ENCODE peak calls at places on chromosomes 5 and 9, in nine cellular contexts. S, G, A, P, L, Q, F, X and W are unnamed samples. For H3K4me1, the result is how much of the 10 kb centered on the place peaks cover.

GRCh38 chr5:163705983-163706771 is 200.8 kb downstream of the MAT2B start:
- DNase-seq in S (no peak), G (no peak), A (no peak), P (no peak), L (no peak), Q (no peak), F (no peak), X (no peak), W (no peak)

GRCh38 chr9:130237071-130237470 is 28.5 kb upstream of the HMCN2 start:
- DNase-seq in S (no peak), G (no peak), A (no peak), P (no peak), L (no peak), Q (no peak), F (no peak), X (no peak), W (no peak)

GRCh38 chr9:91126761-91127420 is 234.8 kb downstream of the AUH start:
- DNase-seq in S (no peak), G (no peak), A (no peak), P (no peak), L (no peak), Q (no peak), F (no peak), X (no peak), W (no peak)

GRCh38 chr5:112960316-112960715 is 16.3 kb upstream of the DCP2 start:
- DNase-seq in S (no peak), G (no peak), A (no peak), P (no peak), L (no peak), Q (no peak), F (no peak), X (no peak), W (no peak)

GRCh38 chr5:16057277-16057676 is 122.3 kb downstream of the MARCHF11 start:
- DNase-seq in S (no peak), G (no peak), A (no peak), P (no peak), L (no peak), Q (no peak), F (no peak), X (no peak), W (no peak)

GRCh38 chr5:149959406-149960236 is 937 bp upstream of the SLC26A2 start:
- DNase-seq in S (peak), G (peak), A (no peak), P (peak), L (no peak), Q (no peak), F (no peak), X (no peak), W (no peak)

GRCh38 chr5:122153230-122153629 is 23.9 kb downstream of the ZNF474 start:
- DNase-seq in S (no peak), G (no peak), A (no peak), P (no peak), L (no peak), Q (no peak), F (no peak), X (no peak), W (no peak)

GRCh38 chr5:148760945-148761638 is 65.3 kb upstream of the ADRB2 start:
- DNase-seq in S (no peak), G (no peak), A (no peak), P (peak), L (no peak), Q (no peak), F (no peak), X (no peak), W (no peak)

GRCh38 chr9:107539427-107540154 is 50.0 kb upstream of the KLF4 start:
- DNase-seq in S (no peak), G (no peak), A (no peak), P (no peak), L (no peak), Q (no peak), F (no peak), X (no peak), W (no peak)

GRCh38 chr9:70917277-70917676 is 204.1 kb downstream of the TRPM3 start:
- DNase-seq in S (no peak), G (no peak), A (no peak), P (no peak), L (no peak), Q (no peak), F (no peak), X (no peak), W (no peak)

GRCh38 chr5:111863801-111864200 is 106.8 kb upstream of the NREP start:
- DNase-seq in S (no peak), G (no peak), A (no peak), P (no peak), L (no peak), Q (no peak), F (no peak), X (no peak), W (no peak)

GRCh38 chr5:50759526-50760280 is 93.3 kb downstream of the PARP8 start:
- DNase-seq in S (no peak), G (no peak), A (no peak), P (no peak), L (no peak), Q (no peak), F (no peak), X (no peak), W (no peak)

GRCh38 chr5:57538341-57538955 is 55.8 kb upstream of the ACTBL2 start:
- DNase-seq in S (no peak), G (no peak), A (no peak), P (no peak), L (no peak), Q (no peak), F (no peak), X (no peak), W (no peak)

GRCh38 chr9:120393386-120394057 is 186.4 kb downstream of the CDK5RAP2 start:
- DNase-seq in S (no peak), G (no peak), A (no peak), P (no peak), L (no peak), Q (no peak), F (no peak), X (no peak), W (no peak)

GRCh38 chr9:107447834-107448233 is 41.7 kb downstream of the KLF4 start:
- DNase-seq in S (no peak), G (no peak), A (no peak), P (no peak), L (no peak), Q (no peak), F (no peak), X (no peak), W (no peak)

GRCh38 chr5:58056546-58056945 is 403.3 kb downstream of the PLK2 start:
- DNase-seq in S (no peak), G (no peak), A (no peak), P (no peak), L (no peak), Q (no peak), F (no peak), X (no peak), W (no peak)

GRCh38 chr5:93294184-93294583 is 286.8 kb downstream of the NR2F1-AS1 start:
- DNase-seq in S (no peak), G (no peak), A (no peak), P (no peak), L (no peak), Q (no peak), F (no peak), X (no peak), W (no peak)

GRCh38 chr5:131441184-131441583 is 177.3 kb downstream of the CDC42SE2 start:
- DNase-seq in S (no peak), G (no peak), A (no peak), P (no peak), L (no peak), Q (no peak), F (no peak), X (no peak), W (no peak)

GRCh38 chr5:143964919-143965318 is 153.0 kb downstream of the HMHB1 start:
- DNase-seq in S (no peak), G (no peak), A (no peak), P (no peak), L (no peak), Q (no peak), F (no peak), X (no peak), W (no peak)

GRCh38 chr9:114373960-114374730 is 13.6 kb downstream of the AKNA start:
- DNase-seq in S (no peak), G (no peak), A (no peak), P (no peak), L (no peak), Q (no peak), F (no peak), X (no peak), W (peak)

GRCh38 chr5:157870837-157871834 is 12.2 kb upstream of the CLINT1 start:
- DNase-seq in S (no peak), G (no peak), A (no peak), P (no peak), L (no peak), Q (no peak), F (no peak), X (no peak), W (no peak)

GRCh38 chr9:88533951-88534455 is 975 bp upstream of the NXNL2 start:
- DNase-seq in S (no peak), G (peak), A (no peak), P (no peak), L (no peak), Q (peak), F (peak), X (peak), W (peak)

GRCh38 chr5:160083501-160083900 is 35.7 kb downstream of the PWWP2A start:
- DNase-seq in S (no peak), G (no peak), A (no peak), P (no peak), L (no peak), Q (no peak), F (no peak), X (no peak), W (no peak)

GRCh38 chr9:78005231-78006002 is 26.2 kb downstream of the GNAQ start:
- DNase-seq in S (no peak), G (no peak), A (no peak), P (no peak), L (no peak), Q (no peak), F (no peak), X (no peak), W (no peak)

GRCh38 chr9:112866662-112867274 is 23.9 kb downstream of the SLC46A2 start:
- DNase-seq in S (no peak), G (no peak), A (no peak), P (no peak), L (no peak), Q (no peak), F (no peak), X (no peak), W (no peak)

GRCh38 chr5:71011194-71011792 is 13.8 kb downstream of the NAIP start:
- DNase-seq in S (no peak), G (no peak), A (no peak), P (no peak), L (no peak), Q (no peak), F (no peak), X (no peak), W (peak)

GRCh38 chr9:98031935-98032334 is 24.6 kb upstream of the NANS start:
- DNase-seq in S (no peak), G (no peak), A (no peak), P (no peak), L (no peak), Q (no peak), F (no peak), X (no peak), W (no peak)

GRCh38 chr5:112329429-112330090 is 89.5 kb downstream of the EPB41L4A start:
- DNase-seq in S (no peak), G (no peak), A (peak), P (peak), L (no peak), Q (no peak), F (no peak), X (no peak), W (no peak)

GRCh38 chr5:79133657-79134451 is 22.2 kb downstream of the BHMT start:
- DNase-seq in S (peak), G (peak), A (peak), P (peak), L (no peak), Q (peak), F (peak), X (peak), W (no peak)

GRCh38 chr5:42993516-42994284 is 46.4 kb downstream of the ANXA2R start:
- DNase-seq in S (peak), G (peak), A (no peak), P (no peak), L (peak), Q (no peak), F (no peak), X (no peak), W (peak)

GRCh38 chr9:127176631-127177030 is 54.2 kb upstream of the ANGPTL2 start:
- DNase-seq in S (no peak), G (no peak), A (no peak), P (no peak), L (no peak), Q (peak), F (no peak), X (no peak), W (no peak)

GRCh38 chr5:158108177-158108576 is 249.2 kb upstream of the CLINT1 start:
- DNase-seq in S (no peak), G (no peak), A (no peak), P (no peak), L (no peak), Q (no peak), F (no peak), X (no peak), W (no peak)

GRCh38 chr5:3103241-3103855 is 351.9 kb upstream of the IRX2 start:
- DNase-seq in S (no peak), G (no peak), A (no peak), P (no peak), L (no peak), Q (no peak), F (no peak), X (no peak), W (peak)

GRCh38 chr9:134178781-134179551 is 14.6 kb upstream of the RNU6ATAC start:
- DNase-seq in S (no peak), G (peak), A (no peak), P (no peak), L (no peak), Q (peak), F (no peak), X (peak), W (peak)

GRCh38 chr5:128498844-128499455 is 39.1 kb downstream of the FBN2 start:
- DNase-seq in S (no peak), G (peak), A (peak), P (no peak), L (no peak), Q (no peak), F (no peak), X (no peak), W (no peak)

GRCh38 chr5:62111428-62111827 is 194.6 kb upstream of the KIF2A start:
- DNase-seq in S (no peak), G (no peak), A (no peak), P (no peak), L (no peak), Q (no peak), F (no peak), X (no peak), W (no peak)

DNA sequence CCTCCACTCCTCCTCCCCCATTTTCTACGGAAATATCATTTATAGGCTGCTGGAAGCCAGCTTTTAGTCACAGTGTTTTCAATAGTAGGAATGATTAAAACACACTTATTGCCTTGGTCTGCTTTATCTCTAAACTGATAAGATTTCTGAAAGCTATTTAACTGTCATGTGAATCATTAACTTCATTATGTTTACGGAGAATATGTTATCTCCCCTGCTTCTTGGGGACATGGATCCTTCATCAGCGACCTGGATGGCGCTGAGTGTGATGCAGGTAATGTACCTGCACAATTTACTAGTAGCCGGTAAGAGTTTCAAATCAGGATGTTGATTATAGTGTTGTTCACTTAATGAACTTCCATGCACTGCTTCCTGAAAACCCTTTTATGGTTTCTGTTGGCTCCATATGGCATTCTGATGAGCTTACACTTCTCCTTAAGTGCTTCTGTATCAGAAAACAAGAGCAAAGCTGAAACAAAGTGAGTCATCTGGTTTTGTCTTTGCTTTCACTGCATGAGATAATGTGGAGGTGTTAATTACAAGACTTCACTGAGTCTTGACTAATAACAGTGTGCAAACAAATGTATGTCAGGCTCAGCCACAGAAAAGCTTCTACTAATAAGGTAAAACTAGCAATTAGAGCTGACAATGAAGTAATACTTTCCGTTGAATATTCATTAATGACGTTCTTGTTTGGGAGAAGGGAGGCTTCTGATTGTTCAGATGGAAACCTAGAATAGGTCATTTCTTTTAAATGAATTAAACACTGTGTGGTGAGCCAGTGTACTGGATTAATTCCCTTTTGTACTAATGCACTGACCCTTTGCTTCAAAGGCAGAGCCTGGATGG is 162.4 kb upstream of the ZNF608 start:
- DNase-seq in S (no peak), G (peak), A (no peak), P (peak), L (no peak), Q (no peak), F (peak), X (no peak), W (no peak)
- H3K4me1 ChIP-seq in S (under half), G (half or more), A (under half), P (under half), L (under half), Q (under half), F (under half), X (half or more), W (under half)

GRCh38 chr5:180127682-180128670 is 56.4 kb upstream of the RNF130 start:
- DNase-seq in S (peak), G (no peak), A (peak), P (no peak), L (no peak), Q (peak), F (peak), X (no peak), W (peak)
- TF ChIP-seq POLR2A in S (no peak), G (no peak), A (no peak), P (no peak), L (no peak), Q (no peak), F (no peak), X (no peak), W (no peak)

GRCh38 chr5:139688088-139688702 is 40.0 kb downstream of the CXXC5 start:
- DNase-seq in S (peak), G (no peak), A (no peak), P (no peak), L (no peak), Q (no peak), F (no peak), X (no peak), W (no peak)

GRCh38 chr5:139685886-139686285 is 37.7 kb downstream of the CXXC5 start:
- DNase-seq in S (no peak), G (peak), A (no peak), P (no peak), L (no peak), Q (no peak), F (no peak), X (peak), W (no peak)

GRCh38 chr5:139686356-139686918 is 38.3 kb downstream of the CXXC5 start:
- DNase-seq in S (no peak), G (no peak), A (no peak), P (no peak), L (no peak), Q (no peak), F (no peak), X (no peak), W (no peak)

GRCh38 chr5:139687656-139688055 is 39.5 kb downstream of the CXXC5 start:
- DNase-seq in S (no peak), G (peak), A (no peak), P (no peak), L (no peak), Q (no peak), F (peak), X (peak), W (no peak)

GRCh38 chr5:139686919-139687421 is 38.8 kb downstream of the CXXC5 start:
- DNase-seq in S (no peak), G (peak), A (no peak), P (no peak), L (no peak), Q (no peak), F (no peak), X (peak), W (no peak)
- H3K4me1 ChIP-seq in S (under half), G (half or more), A (under half), P (under half), L (under half), Q (under half), F (half or more), X (half or more), W (under half)

GRCh38 chr5:181187500-181188213 is 17.3 kb downstream of the TRIM7 start:
- DNase-seq in S (peak), G (peak), A (peak), P (no peak), L (no peak), Q (peak), F (peak), X (peak), W (peak)

GRCh38 chr5:181189363-181189961 is 15.5 kb downstream of the TRIM7 start:
- DNase-seq in S (peak), G (no peak), A (no peak), P (no peak), L (no peak), Q (no peak), F (no peak), X (no peak), W (peak)

GRCh38 chr5:181186902-181187499 is 18.0 kb downstream of the TRIM7 start:
- DNase-seq in S (no peak), G (no peak), A (no peak), P (no peak), L (no peak), Q (no peak), F (no peak), X (no peak), W (peak)

GRCh38 chr5:181189962-181190710 is 14.9 kb downstream of the TRIM7 start:
- DNase-seq in S (peak), G (peak), A (no peak), P (no peak), L (no peak), Q (no peak), F (peak), X (no peak), W (peak)

GRCh38 chr5:181188700-181189362 is 16.2 kb downstream of the TRIM7 start:
- DNase-seq in S (peak), G (peak), A (peak), P (peak), L (no peak), Q (peak), F (peak), X (peak), W (peak)
- TF ChIP-seq POLR2A in S (no peak), G (no peak), A (no peak), P (no peak), L (no peak), Q (no peak), F (no peak), X (no peak), W (no peak)

GRCh38 chr9:131402073-131402472 is 8.2 kb downstream of the PRRC2B start:
- DNase-seq in S (no peak), G (no peak), A (no peak), P (no peak), L (no peak), Q (no peak), F (no peak), X (no peak), W (no peak)

GRCh38 chr9:131397100-131397790 is 3.4 kb downstream of the PRRC2B start:
- DNase-seq in S (no peak), G (peak), A (peak), P (no peak), L (no peak), Q (no peak), F (peak), X (no peak), W (no peak)

GRCh38 chr9:131400627-131401026 is 6.7 kb downstream of the PRRC2B start:
- DNase-seq in S (no peak), G (no peak), A (no peak), P (no peak), L (no peak), Q (no peak), F (no peak), X (no peak), W (no peak)

GRCh38 chr9:131398204-131398603 is 4.3 kb downstream of the PRRC2B start:
- DNase-seq in S (peak), G (peak), A (peak), P (peak), L (no peak), Q (no peak), F (peak), X (peak), W (peak)

DNA sequence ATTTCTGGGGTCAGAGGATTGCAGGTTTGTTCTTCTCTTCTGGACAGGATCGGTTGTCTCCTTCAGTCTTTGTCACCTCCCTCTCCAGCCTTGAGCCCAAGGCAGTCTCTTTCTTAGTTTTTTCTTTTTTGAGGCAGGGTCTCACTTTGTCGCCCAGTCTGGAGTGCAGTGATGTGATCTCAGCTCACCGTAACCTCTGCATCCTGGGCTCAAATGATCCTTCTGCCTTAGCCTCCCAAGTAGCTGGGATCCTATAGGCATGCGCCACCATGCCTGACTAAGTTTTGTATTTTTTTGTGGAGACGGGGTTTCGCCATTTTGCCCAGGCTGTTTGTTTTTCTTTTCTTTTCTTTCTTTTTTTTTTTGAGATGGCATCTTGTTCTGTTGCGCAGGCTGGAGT is 6.1 kb downstream of the PRRC2B start:
- DNase-seq in S (no peak), G (no peak), A (no peak), P (no peak), L (no peak), Q (no peak), F (no peak), X (no peak), W (no peak)
- H3K4me1 ChIP-seq in S (half or more), G (half or more), A (under half), P (under half), L (half or more), Q (under half), F (half or more), X (half or more), W (half or more)